ENCODE peak calls at places on chromosome 4, in five cellular contexts. One of them, this sample, is unnamed.
A peak's percentile ranks its signal among the peaks of the same experiment; 100 is the strongest.

GRCh38 chr4:183989471-183989870 is 84.4 kb downstream of the STOX2 start:
- DNase-seq in tibial nerve: no peak
- DNase-seq in heart left ventricle: no peak
- DNase-seq in cardiac muscle cell: peak; percentile 85
- DNase-seq in lower lobe of right lung: no peak
- DNase-seq in this sample: no peak

GRCh38 chr4:127632420-127633403 is at the start of gene INTU:
- DNase-seq in tibial nerve: peak; percentile 93
- DNase-seq in heart left ventricle: peak; percentile 94
- DNase-seq in cardiac muscle cell: peak; percentile 98
- DNase-seq in lower lobe of right lung: peak; percentile 94
- DNase-seq in this sample: peak; percentile 94

GRCh38 chr4:155582971-155583437 is 83.6 kb upstream of the GUCY1A1 start:
- DNase-seq in tibial nerve: no peak
- DNase-seq in heart left ventricle: no peak
- DNase-seq in cardiac muscle cell: peak; percentile 89
- DNase-seq in lower lobe of right lung: no peak
- DNase-seq in this sample: no peak

GRCh38 chr4:59994118-59994517 is 1206.0 kb upstream of the ADGRL3 start:
- DNase-seq in tibial nerve: no peak
- DNase-seq in heart left ventricle: no peak
- DNase-seq in cardiac muscle cell: no peak
- DNase-seq in lower lobe of right lung: no peak
- DNase-seq in this sample: no peak

GRCh38 chr4:87121332-87122065 is 98.9 kb downstream of the KLHL8 start:
- DNase-seq in tibial nerve: no peak
- DNase-seq in heart left ventricle: no peak
- DNase-seq in cardiac muscle cell: peak; percentile 17
- DNase-seq in lower lobe of right lung: no peak
- DNase-seq in this sample: no peak

GRCh38 chr4:88333741-88334405 is 44.8 kb upstream of the HERC6 start:
- DNase-seq in tibial nerve: no peak
- DNase-seq in heart left ventricle: no peak
- DNase-seq in cardiac muscle cell: peak; percentile 79
- DNase-seq in lower lobe of right lung: no peak
- DNase-seq in this sample: no peak

GRCh38 chr4:98314791-98315565 is 53.8 kb downstream of the RAP1GDS1 start:
- DNase-seq in tibial nerve: no peak
- DNase-seq in heart left ventricle: no peak
- DNase-seq in cardiac muscle cell: no peak
- DNase-seq in lower lobe of right lung: no peak
- DNase-seq in this sample: no peak

GRCh38 chr4:168177546-168178149 is 85.3 kb downstream of the ANXA10 start:
- DNase-seq in tibial nerve: no peak
- DNase-seq in heart left ventricle: no peak
- DNase-seq in cardiac muscle cell: no peak
- DNase-seq in lower lobe of right lung: no peak
- DNase-seq in this sample: no peak

GRCh38 chr4:103292373-103292772 is 94.2 kb upstream of the CENPE start:
- DNase-seq in tibial nerve: no peak
- DNase-seq in heart left ventricle: no peak
- DNase-seq in cardiac muscle cell: no peak
- DNase-seq in lower lobe of right lung: no peak
- DNase-seq in this sample: no peak

GRCh38 chr4:13528823-13529129 is 15.5 kb downstream of the NKX3-2 start:
- DNase-seq in tibial nerve: no peak
- DNase-seq in heart left ventricle: no peak
- DNase-seq in cardiac muscle cell: no peak
- DNase-seq in lower lobe of right lung: no peak
- DNase-seq in this sample: no peak

GRCh38 chr4:138398297-138398696 is 156.1 kb upstream of the SLC7A11 start:
- DNase-seq in tibial nerve: no peak
- DNase-seq in heart left ventricle: no peak
- DNase-seq in cardiac muscle cell: no peak
- DNase-seq in lower lobe of right lung: no peak
- DNase-seq in this sample: no peak

GRCh38 chr4:173243321-173243720 is 74.7 kb downstream of the GALNT7 start:
- DNase-seq in tibial nerve: no peak
- DNase-seq in heart left ventricle: no peak
- DNase-seq in cardiac muscle cell: peak; percentile 36
- DNase-seq in lower lobe of right lung: no peak
- DNase-seq in this sample: no peak

GRCh38 chr4:44985152-44985551 is 258.8 kb upstream of the GNPDA2 start:
- DNase-seq in tibial nerve: no peak
- DNase-seq in heart left ventricle: no peak
- DNase-seq in cardiac muscle cell: no peak
- DNase-seq in lower lobe of right lung: no peak
- DNase-seq in this sample: no peak

GRCh38 chr4:117641519-117641918 is 392.8 kb upstream of the NDST3 start:
- DNase-seq in tibial nerve: no peak
- DNase-seq in heart left ventricle: no peak
- DNase-seq in cardiac muscle cell: no peak
- DNase-seq in lower lobe of right lung: no peak
- DNase-seq in this sample: no peak

GRCh38 chr4:86050516-86050915 is 309.3 kb downstream of the MAPK10 start:
- DNase-seq in tibial nerve: no peak
- DNase-seq in heart left ventricle: no peak
- DNase-seq in cardiac muscle cell: no peak
- DNase-seq in lower lobe of right lung: no peak
- DNase-seq in this sample: no peak

GRCh38 chr4:135365065-135365464 is 1163.5 kb upstream of the PABPC4L start:
- DNase-seq in tibial nerve: no peak
- DNase-seq in heart left ventricle: no peak
- DNase-seq in cardiac muscle cell: peak; percentile 16
- DNase-seq in lower lobe of right lung: no peak
- DNase-seq in this sample: no peak

GRCh38 chr4:164012396-164013027 is 518.0 kb downstream of the TMA16 start:
- DNase-seq in tibial nerve: no peak
- DNase-seq in heart left ventricle: no peak
- DNase-seq in cardiac muscle cell: no peak
- DNase-seq in lower lobe of right lung: no peak
- DNase-seq in this sample: no peak

GRCh38 chr4:108502366-108502765 is 118.0 kb upstream of the RPL34 start:
- DNase-seq in tibial nerve: no peak
- DNase-seq in heart left ventricle: no peak
- DNase-seq in cardiac muscle cell: no peak
- DNase-seq in lower lobe of right lung: no peak
- DNase-seq in this sample: no peak

GRCh38 chr4:141711211-141711610 is 74.8 kb downstream of the IL15 start:
- DNase-seq in tibial nerve: peak; percentile 31
- DNase-seq in heart left ventricle: no peak
- DNase-seq in cardiac muscle cell: peak; percentile 62
- DNase-seq in lower lobe of right lung: no peak
- DNase-seq in this sample: no peak

GRCh38 chr4:83207497-83208105 is 77.0 kb downstream of the COQ2 start:
- DNase-seq in tibial nerve: no peak
- DNase-seq in heart left ventricle: no peak
- DNase-seq in cardiac muscle cell: peak; percentile 95
- DNase-seq in lower lobe of right lung: no peak
- DNase-seq in this sample: no peak

GRCh38 chr4:55321707-55322264 is 24.3 kb upstream of the SRD5A3 start:
- DNase-seq in tibial nerve: peak; percentile 97
- DNase-seq in heart left ventricle: no peak
- DNase-seq in cardiac muscle cell: peak; percentile 91
- DNase-seq in lower lobe of right lung: no peak
- DNase-seq in this sample: no peak

GRCh38 chr4:73053974-73054480 is 15.5 kb downstream of the COX18 start:
- DNase-seq in tibial nerve: no peak
- DNase-seq in heart left ventricle: no peak
- DNase-seq in cardiac muscle cell: peak; percentile 12
- DNase-seq in lower lobe of right lung: no peak
- DNase-seq in this sample: no peak

GRCh38 chr4:19248023-19248422 is 1003.7 kb upstream of the SLIT2 start:
- DNase-seq in tibial nerve: no peak
- DNase-seq in heart left ventricle: no peak
- DNase-seq in cardiac muscle cell: no peak
- DNase-seq in lower lobe of right lung: no peak
- DNase-seq in this sample: no peak

GRCh38 chr4:63349674-63350025 is 1059.6 kb downstream of the TECRL start:
- DNase-seq in tibial nerve: no peak
- DNase-seq in heart left ventricle: no peak
- DNase-seq in cardiac muscle cell: no peak
- DNase-seq in lower lobe of right lung: peak; percentile 34
- DNase-seq in this sample: no peak

GRCh38 chr4:6598127-6598526 is 23.1 kb downstream of the MAN2B2 start:
- DNase-seq in tibial nerve: no peak
- DNase-seq in heart left ventricle: no peak
- DNase-seq in cardiac muscle cell: no peak
- DNase-seq in lower lobe of right lung: no peak
- DNase-seq in this sample: no peak
- H3K4me1 ChIP-seq in tibial nerve: no peaks in the 10 kb centered on the region
- H3K4me1 ChIP-seq in heart left ventricle: no peaks in the 10 kb centered on the region
- H3K4me1 ChIP-seq in cardiac muscle cell: no peaks in the 10 kb centered on the region
- H3K4me1 ChIP-seq in lower lobe of right lung: no peaks in the 10 kb centered on the region
- H3K4me1 ChIP-seq in this sample: no peaks in the 10 kb centered on the region

GRCh38 chr4:15653430-15653829 is 1.7 kb downstream of the FBXL5 start:
- DNase-seq in tibial nerve: no peak
- DNase-seq in heart left ventricle: no peak
- DNase-seq in cardiac muscle cell: no peak
- DNase-seq in lower lobe of right lung: no peak
- DNase-seq in this sample: no peak
- H3K4me1 ChIP-seq in tibial nerve: peaks cover 63% of the 10 kb centered on the region
- H3K4me1 ChIP-seq in heart left ventricle: peaks cover 34% of the 10 kb centered on the region
- H3K4me1 ChIP-seq in cardiac muscle cell: peaks cover 35% of the 10 kb centered on the region
- H3K4me1 ChIP-seq in lower lobe of right lung: peaks cover 55% of the 10 kb centered on the region
- H3K4me1 ChIP-seq in this sample: peaks cover 66% of the 10 kb centered on the region

GRCh38 chr4:1570291-1571164 is 113.6 kb downstream of the FAM53A start:
- DNase-seq in tibial nerve: no peak
- DNase-seq in heart left ventricle: peak; percentile 61
- DNase-seq in cardiac muscle cell: no peak
- DNase-seq in lower lobe of right lung: peak; percentile 37
- DNase-seq in this sample: no peak
- H3K4me1 ChIP-seq in tibial nerve: peaks cover 8% of the 10 kb centered on the region
- H3K4me1 ChIP-seq in heart left ventricle: no peaks in the 10 kb centered on the region
- H3K4me1 ChIP-seq in cardiac muscle cell: peaks cover 16% of the 10 kb centered on the region
- H3K4me1 ChIP-seq in lower lobe of right lung: no peaks in the 10 kb centered on the region
- H3K4me1 ChIP-seq in this sample: no peaks in the 10 kb centered on the region

GRCh38 chr4:37667197-37668100 is 18.7 kb downstream of the RELL1 start:
- DNase-seq in tibial nerve: no peak
- DNase-seq in heart left ventricle: no peak
- DNase-seq in cardiac muscle cell: no peak
- DNase-seq in lower lobe of right lung: no peak
- DNase-seq in this sample: no peak

GRCh38 chr4:37664696-37665095 is 21.5 kb downstream of the RELL1 start:
- DNase-seq in tibial nerve: no peak
- DNase-seq in heart left ventricle: no peak
- DNase-seq in cardiac muscle cell: no peak
- DNase-seq in lower lobe of right lung: no peak
- DNase-seq in this sample: no peak

GRCh38 chr4:37665347-37666009 is 20.7 kb downstream of the RELL1 start:
- DNase-seq in tibial nerve: no peak
- DNase-seq in heart left ventricle: no peak
- DNase-seq in cardiac muscle cell: no peak
- DNase-seq in lower lobe of right lung: no peak
- DNase-seq in this sample: no peak

GRCh38 chr4:37663552-37663951 is 22.6 kb downstream of the RELL1 start:
- DNase-seq in tibial nerve: no peak
- DNase-seq in heart left ventricle: no peak
- DNase-seq in cardiac muscle cell: no peak
- DNase-seq in lower lobe of right lung: no peak
- DNase-seq in this sample: no peak

DNA sequence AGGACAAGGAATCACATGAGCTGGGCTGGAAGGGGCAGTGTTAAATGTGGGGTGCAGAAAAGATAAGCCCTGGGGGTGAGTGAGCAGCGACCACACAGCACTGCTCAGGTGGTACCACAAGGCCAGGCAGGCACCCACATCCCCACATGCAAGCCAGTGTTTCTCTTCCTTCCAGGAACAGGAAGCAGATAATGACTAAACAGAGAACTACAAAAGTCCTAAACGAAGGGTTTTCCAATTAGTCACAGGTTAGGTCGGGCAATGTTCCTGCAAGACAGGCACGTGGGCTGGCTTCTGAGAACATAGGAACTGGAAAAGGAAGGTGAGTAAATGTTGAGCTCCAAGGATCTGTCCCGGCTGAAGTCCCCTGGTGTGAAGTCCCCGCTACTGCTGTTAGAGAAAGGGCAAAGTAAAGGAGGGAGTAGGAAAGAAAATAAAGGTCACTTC is 19.5 kb downstream of the RELL1 start:
- DNase-seq in tibial nerve: peak; percentile 65
- DNase-seq in heart left ventricle: no peak
- DNase-seq in cardiac muscle cell: peak; percentile 83
- DNase-seq in lower lobe of right lung: no peak
- DNase-seq in this sample: no peak
- H3K4me1 ChIP-seq in tibial nerve: peaks cover 71% of the 10 kb centered on the region
- H3K4me1 ChIP-seq in heart left ventricle: peaks cover 51% of the 10 kb centered on the region
- H3K4me1 ChIP-seq in cardiac muscle cell: peaks cover 44% of the 10 kb centered on the region
- H3K4me1 ChIP-seq in lower lobe of right lung: peaks cover 61% of the 10 kb centered on the region
- H3K4me1 ChIP-seq in this sample: peaks cover 80% of the 10 kb centered on the region

DNA sequence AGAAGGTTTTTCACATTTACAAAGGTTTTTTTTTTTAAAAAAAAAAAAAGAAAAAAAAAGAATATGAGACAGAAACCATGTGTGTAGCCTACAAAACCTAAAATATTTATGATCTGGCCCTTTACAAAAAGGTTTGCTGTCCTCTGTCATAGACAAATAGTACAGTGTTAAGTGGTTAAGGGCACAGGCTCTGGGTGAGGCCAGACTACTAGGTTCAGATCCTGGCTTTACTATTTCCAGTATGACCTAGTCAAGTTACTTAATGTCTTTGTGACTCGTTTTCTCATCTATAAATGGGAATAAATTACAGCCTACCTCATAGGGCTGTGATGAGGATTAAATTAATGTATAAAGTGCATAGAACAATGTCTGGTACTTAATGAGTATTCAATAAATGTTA is 56.5 kb downstream of the GAB1 start:
- DNase-seq in tibial nerve: no peak
- DNase-seq in heart left ventricle: no peak
- DNase-seq in cardiac muscle cell: no peak
- DNase-seq in lower lobe of right lung: no peak
- DNase-seq in this sample: no peak
- H3K4me1 ChIP-seq in tibial nerve: peaks cover 99% of the 10 kb centered on the region
- H3K4me1 ChIP-seq in heart left ventricle: peaks cover 70% of the 10 kb centered on the region
- H3K4me1 ChIP-seq in cardiac muscle cell: peaks cover 44% of the 10 kb centered on the region
- H3K4me1 ChIP-seq in lower lobe of right lung: peaks cover 72% of the 10 kb centered on the region
- H3K4me1 ChIP-seq in this sample: peaks cover 62% of the 10 kb centered on the region

DNA sequence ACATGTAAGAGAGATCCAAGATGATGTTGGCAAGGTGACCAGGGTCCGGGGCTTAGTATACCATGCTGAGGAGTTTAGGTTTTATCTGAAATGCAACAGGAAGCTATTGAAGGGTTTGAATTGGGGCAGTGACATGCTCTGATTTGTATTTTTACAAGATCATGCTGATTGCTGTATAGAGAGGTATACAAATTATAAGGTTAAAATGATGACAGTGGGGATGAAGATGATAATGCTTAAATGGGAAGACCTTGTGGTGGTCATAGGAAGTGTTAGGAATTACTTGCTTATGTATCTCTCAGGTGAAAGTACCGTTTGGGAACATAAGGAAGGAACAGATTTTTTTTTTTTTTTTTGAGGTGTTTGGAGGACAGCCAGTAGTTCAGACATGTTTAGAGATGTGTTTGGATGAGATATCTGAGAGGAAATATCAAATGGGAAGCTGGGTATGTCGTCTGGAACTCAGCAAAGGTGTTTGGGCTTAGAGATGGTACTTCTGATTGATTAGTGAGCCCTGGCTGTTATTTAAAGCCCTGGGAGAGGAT is 5.0 kb downstream of the BMP2K start:
- DNase-seq in tibial nerve: no peak
- DNase-seq in heart left ventricle: no peak
- DNase-seq in cardiac muscle cell: no peak
- DNase-seq in lower lobe of right lung: no peak
- DNase-seq in this sample: no peak
- H3K4me1 ChIP-seq in tibial nerve: peaks cover 85% of the 10 kb centered on the region
- H3K4me1 ChIP-seq in heart left ventricle: peaks cover 22% of the 10 kb centered on the region
- H3K4me1 ChIP-seq in cardiac muscle cell: peaks cover 39% of the 10 kb centered on the region
- H3K4me1 ChIP-seq in lower lobe of right lung: peaks cover 28% of the 10 kb centered on the region
- H3K4me1 ChIP-seq in this sample: peaks cover 70% of the 10 kb centered on the region

GRCh38 chr4:158816953-158817352 is 48.1 kb downstream of the FNIP2 start:
- DNase-seq in tibial nerve: no peak
- DNase-seq in heart left ventricle: no peak
- DNase-seq in cardiac muscle cell: no peak
- DNase-seq in lower lobe of right lung: no peak
- DNase-seq in this sample: no peak
- H3K4me1 ChIP-seq in tibial nerve: peaks cover 80% of the 10 kb centered on the region
- H3K4me1 ChIP-seq in heart left ventricle: peaks cover 56% of the 10 kb centered on the region
- H3K4me1 ChIP-seq in cardiac muscle cell: peaks cover 45% of the 10 kb centered on the region
- H3K4me1 ChIP-seq in lower lobe of right lung: peaks cover 91% of the 10 kb centered on the region
- H3K4me1 ChIP-seq in this sample: peaks cover 82% of the 10 kb centered on the region

This sample was measured in heart right ventricle.